ENCODE peak calls at places on chromosome 14, in nine cellular contexts. One of them, this sample, is unnamed.

GRCh38 chr14:103444837-103445524 is 59.8 kb downstream of the MARK3 start:
- DNase-seq in prostate gland: no peak
- DNase-seq in astrocyte of the cerebellum: no peak
- DNase-seq in lower lobe of right lung: no peak
- DNase-seq in retinal pigment epithelial cell: no peak
- DNase-seq in stomach: no peak
- DNase-seq in cardiac fibroblast: peak; percentile 36
- DNase-seq in pancreas: no peak
- DNase-seq in endothelial cell: no peak
- DNase-seq in this sample: no peak

GRCh38 chr14:85853996-85854526 is 324.1 kb downstream of the FLRT2 start:
- DNase-seq in prostate gland: no peak
- DNase-seq in astrocyte of the cerebellum: no peak
- DNase-seq in lower lobe of right lung: no peak
- DNase-seq in retinal pigment epithelial cell: no peak
- DNase-seq in stomach: no peak
- DNase-seq in cardiac fibroblast: no peak
- DNase-seq in pancreas: no peak
- DNase-seq in endothelial cell: no peak
- DNase-seq in this sample: no peak

GRCh38 chr14:62062645-62063044 is 300.4 kb downstream of the SNAPC1 start:
- DNase-seq in prostate gland: no peak
- DNase-seq in astrocyte of the cerebellum: no peak
- DNase-seq in lower lobe of right lung: no peak
- DNase-seq in retinal pigment epithelial cell: no peak
- DNase-seq in stomach: no peak
- DNase-seq in cardiac fibroblast: no peak
- DNase-seq in pancreas: no peak
- DNase-seq in endothelial cell: no peak
- DNase-seq in this sample: no peak

GRCh38 chr14:91317381-91318313 is 73.1 kb upstream of the GPR68 start:
- DNase-seq in prostate gland: peak; percentile 81
- DNase-seq in astrocyte of the cerebellum: no peak
- DNase-seq in lower lobe of right lung: peak; percentile 91
- DNase-seq in retinal pigment epithelial cell: no peak
- DNase-seq in stomach: peak; percentile 83
- DNase-seq in cardiac fibroblast: peak; percentile 22
- DNase-seq in pancreas: peak; percentile 59
- DNase-seq in endothelial cell: no peak
- DNase-seq in this sample: no peak

GRCh38 chr14:94748667-94749347 is 21.1 kb downstream of the GSC start:
- DNase-seq in prostate gland: peak; percentile 31
- DNase-seq in astrocyte of the cerebellum: no peak
- DNase-seq in lower lobe of right lung: no peak
- DNase-seq in retinal pigment epithelial cell: no peak
- DNase-seq in stomach: peak; percentile 32
- DNase-seq in cardiac fibroblast: peak; percentile 18
- DNase-seq in pancreas: peak; percentile 24
- DNase-seq in endothelial cell: peak; percentile 51
- DNase-seq in this sample: no peak

GRCh38 chr14:23443881-23444280 is 8.4 kb upstream of the MYH7 start:
- DNase-seq in prostate gland: no peak
- DNase-seq in astrocyte of the cerebellum: no peak
- DNase-seq in lower lobe of right lung: no peak
- DNase-seq in retinal pigment epithelial cell: no peak
- DNase-seq in stomach: no peak
- DNase-seq in cardiac fibroblast: no peak
- DNase-seq in pancreas: no peak
- DNase-seq in endothelial cell: no peak
- DNase-seq in this sample: no peak

GRCh38 chr14:68557648-68558047 is 235.2 kb downstream of the ZFP36L1 start:
- DNase-seq in prostate gland: no peak
- DNase-seq in astrocyte of the cerebellum: no peak
- DNase-seq in lower lobe of right lung: no peak
- DNase-seq in retinal pigment epithelial cell: no peak
- DNase-seq in stomach: no peak
- DNase-seq in cardiac fibroblast: no peak
- DNase-seq in pancreas: no peak
- DNase-seq in endothelial cell: no peak
- DNase-seq in this sample: no peak

GRCh38 chr14:101915871-101916815 is 48.2 kb upstream of the DYNC1H1 start:
- DNase-seq in prostate gland: no peak
- DNase-seq in astrocyte of the cerebellum: no peak
- DNase-seq in lower lobe of right lung: no peak
- DNase-seq in retinal pigment epithelial cell: no peak
- DNase-seq in stomach: no peak
- DNase-seq in cardiac fibroblast: no peak
- DNase-seq in pancreas: no peak
- DNase-seq in endothelial cell: no peak
- DNase-seq in this sample: no peak

GRCh38 chr14:102421366-102422057 is 58.8 kb downstream of the TECPR2 start:
- DNase-seq in prostate gland: no peak
- DNase-seq in astrocyte of the cerebellum: no peak
- DNase-seq in lower lobe of right lung: no peak
- DNase-seq in retinal pigment epithelial cell: no peak
- DNase-seq in stomach: no peak
- DNase-seq in cardiac fibroblast: no peak
- DNase-seq in pancreas: no peak
- DNase-seq in endothelial cell: no peak
- DNase-seq in this sample: no peak

GRCh38 chr14:61267336-61267735 is 13.8 kb downstream of the TMEM30B start:
- DNase-seq in prostate gland: no peak
- DNase-seq in astrocyte of the cerebellum: no peak
- DNase-seq in lower lobe of right lung: no peak
- DNase-seq in retinal pigment epithelial cell: no peak
- DNase-seq in stomach: no peak
- DNase-seq in cardiac fibroblast: no peak
- DNase-seq in pancreas: no peak
- DNase-seq in endothelial cell: no peak
- DNase-seq in this sample: no peak

GRCh38 chr14:85178869-85179268 is 351.1 kb upstream of the FLRT2 start:
- DNase-seq in prostate gland: no peak
- DNase-seq in astrocyte of the cerebellum: no peak
- DNase-seq in lower lobe of right lung: no peak
- DNase-seq in retinal pigment epithelial cell: no peak
- DNase-seq in stomach: no peak
- DNase-seq in cardiac fibroblast: no peak
- DNase-seq in pancreas: no peak
- DNase-seq in endothelial cell: no peak
- DNase-seq in this sample: no peak

GRCh38 chr14:73311710-73312035 is 74.4 kb downstream of the PAPLN start:
- DNase-seq in prostate gland: no peak
- DNase-seq in astrocyte of the cerebellum: no peak
- DNase-seq in lower lobe of right lung: no peak
- DNase-seq in retinal pigment epithelial cell: no peak
- DNase-seq in stomach: no peak
- DNase-seq in cardiac fibroblast: no peak
- DNase-seq in pancreas: no peak
- DNase-seq in endothelial cell: no peak
- DNase-seq in this sample: no peak

GRCh38 chr14:69392481-69392880 is 5.6 kb downstream of the ERH start:
- DNase-seq in prostate gland: no peak
- DNase-seq in astrocyte of the cerebellum: no peak
- DNase-seq in lower lobe of right lung: no peak
- DNase-seq in retinal pigment epithelial cell: no peak
- DNase-seq in stomach: no peak
- DNase-seq in cardiac fibroblast: no peak
- DNase-seq in pancreas: no peak
- DNase-seq in endothelial cell: no peak
- DNase-seq in this sample: no peak

GRCh38 chr14:77037886-77038511 is 9.5 kb upstream of the IRF2BPL start:
- DNase-seq in prostate gland: no peak
- DNase-seq in astrocyte of the cerebellum: no peak
- DNase-seq in lower lobe of right lung: peak; percentile 68
- DNase-seq in retinal pigment epithelial cell: no peak
- DNase-seq in stomach: no peak
- DNase-seq in cardiac fibroblast: peak; percentile 57
- DNase-seq in pancreas: no peak
- DNase-seq in endothelial cell: no peak
- DNase-seq in this sample: no peak

GRCh38 chr14:100291305-100292075 is 14.8 kb downstream of the SLC25A29 start:
- DNase-seq in prostate gland: no peak
- DNase-seq in astrocyte of the cerebellum: no peak
- DNase-seq in lower lobe of right lung: no peak
- DNase-seq in retinal pigment epithelial cell: no peak
- DNase-seq in stomach: no peak
- DNase-seq in cardiac fibroblast: no peak
- DNase-seq in pancreas: no peak
- DNase-seq in endothelial cell: no peak
- DNase-seq in this sample: no peak

GRCh38 chr14:68927956-68928675 is 51.0 kb downstream of the ACTN1 start:
- DNase-seq in prostate gland: no peak
- DNase-seq in astrocyte of the cerebellum: no peak
- DNase-seq in lower lobe of right lung: peak; percentile 22
- DNase-seq in retinal pigment epithelial cell: no peak
- DNase-seq in stomach: no peak
- DNase-seq in cardiac fibroblast: no peak
- DNase-seq in pancreas: no peak
- DNase-seq in endothelial cell: no peak
- DNase-seq in this sample: no peak

GRCh38 chr14:55094630-55095157 is 34.4 kb upstream of the LGALS3 start:
- DNase-seq in prostate gland: no peak
- DNase-seq in astrocyte of the cerebellum: no peak
- DNase-seq in lower lobe of right lung: no peak
- DNase-seq in retinal pigment epithelial cell: no peak
- DNase-seq in stomach: no peak
- DNase-seq in cardiac fibroblast: peak; percentile 64
- DNase-seq in pancreas: no peak
- DNase-seq in endothelial cell: no peak
- DNase-seq in this sample: no peak

GRCh38 chr14:64137657-64138290 is 156.4 kb downstream of the ESR2 start:
- DNase-seq in prostate gland: peak; percentile 46
- DNase-seq in astrocyte of the cerebellum: no peak
- DNase-seq in lower lobe of right lung: no peak
- DNase-seq in retinal pigment epithelial cell: no peak
- DNase-seq in stomach: no peak
- DNase-seq in cardiac fibroblast: peak; percentile 50
- DNase-seq in pancreas: no peak
- DNase-seq in endothelial cell: no peak
- DNase-seq in this sample: no peak

DNA sequence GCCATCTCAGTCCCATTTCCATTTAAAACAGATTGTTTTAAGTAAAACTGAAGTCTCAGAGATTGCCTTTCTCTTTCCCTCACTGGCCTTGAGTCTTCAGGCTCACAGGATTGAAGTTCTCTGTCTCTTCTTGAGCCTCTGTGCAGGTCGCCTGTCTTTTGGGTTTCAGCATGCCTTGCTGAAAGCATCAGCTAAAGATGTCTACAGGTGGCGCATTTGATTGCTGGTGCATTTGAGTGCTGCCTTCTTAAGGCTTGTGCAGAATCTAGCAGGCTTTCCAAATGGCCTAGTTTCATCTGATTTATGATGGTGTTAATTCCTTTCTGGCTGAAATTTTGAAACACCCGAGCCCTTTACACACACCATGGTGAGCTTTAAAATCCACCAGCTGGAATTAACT is 1062.2 kb upstream of the FBXO33 start:
- DNase-seq in prostate gland: no peak
- DNase-seq in astrocyte of the cerebellum: no peak
- DNase-seq in lower lobe of right lung: no peak
- DNase-seq in retinal pigment epithelial cell: no peak
- DNase-seq in stomach: no peak
- DNase-seq in cardiac fibroblast: no peak
- DNase-seq in pancreas: no peak
- DNase-seq in endothelial cell: no peak
- DNase-seq in this sample: no peak
- TF ChIP-seq CTCF in prostate gland: no peak
- TF ChIP-seq CTCF in astrocyte of the cerebellum: no peak
- TF ChIP-seq CTCF in lower lobe of right lung: no peak
- TF ChIP-seq CTCF in retinal pigment epithelial cell: no peak
- TF ChIP-seq CTCF in stomach: no peak
- TF ChIP-seq CTCF in cardiac fibroblast: no peak
- TF ChIP-seq CTCF in pancreas: no peak
- TF ChIP-seq CTCF in endothelial cell: no peak
- TF ChIP-seq CTCF in this sample: no peak

DNA sequence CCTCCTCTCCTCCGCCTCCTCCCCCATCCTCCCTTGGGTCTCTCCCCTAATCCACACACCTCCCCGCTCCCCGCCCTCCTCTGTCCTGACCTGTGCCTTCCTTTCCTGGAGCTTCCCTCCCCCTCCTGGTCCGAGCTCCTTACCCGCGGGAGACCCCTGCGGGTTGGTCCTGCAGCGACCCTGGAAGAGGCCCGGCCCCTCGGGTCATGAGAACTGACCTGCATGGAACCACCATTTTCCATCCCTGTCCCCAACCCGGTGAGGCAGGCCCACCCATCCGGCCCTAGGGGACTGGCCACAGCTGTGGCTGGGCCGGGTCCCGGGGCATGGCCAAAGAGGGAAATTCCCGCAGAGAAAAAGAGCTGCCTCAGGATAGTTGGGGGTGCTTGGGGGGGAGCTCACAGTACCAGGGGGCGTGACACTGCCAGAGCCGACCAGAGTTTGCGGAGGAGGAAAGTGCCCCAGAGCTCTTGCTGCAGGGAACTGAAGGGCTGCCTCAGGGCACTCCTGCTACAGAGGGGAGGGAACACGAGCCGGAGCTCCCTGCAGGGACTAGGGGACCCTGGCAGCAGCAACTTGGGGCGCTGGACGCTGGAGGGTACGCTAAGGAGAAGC is 613 bp downstream of the ARHGEF40 start:
- DNase-seq in prostate gland: no peak
- DNase-seq in astrocyte of the cerebellum: no peak
- DNase-seq in lower lobe of right lung: no peak
- DNase-seq in retinal pigment epithelial cell: no peak
- DNase-seq in stomach: no peak
- DNase-seq in cardiac fibroblast: peak; percentile 48
- DNase-seq in pancreas: peak; percentile 56
- DNase-seq in endothelial cell: peak; percentile 51
- DNase-seq in this sample: no peak
- TF ChIP-seq CTCF in prostate gland: no peak
- TF ChIP-seq CTCF in astrocyte of the cerebellum: no peak
- TF ChIP-seq CTCF in lower lobe of right lung: no peak
- TF ChIP-seq CTCF in retinal pigment epithelial cell: no peak
- TF ChIP-seq CTCF in stomach: no peak
- TF ChIP-seq CTCF in cardiac fibroblast: no peak
- TF ChIP-seq CTCF in pancreas: no peak
- TF ChIP-seq CTCF in endothelial cell: no peak
- TF ChIP-seq CTCF in this sample: no peak

DNA sequence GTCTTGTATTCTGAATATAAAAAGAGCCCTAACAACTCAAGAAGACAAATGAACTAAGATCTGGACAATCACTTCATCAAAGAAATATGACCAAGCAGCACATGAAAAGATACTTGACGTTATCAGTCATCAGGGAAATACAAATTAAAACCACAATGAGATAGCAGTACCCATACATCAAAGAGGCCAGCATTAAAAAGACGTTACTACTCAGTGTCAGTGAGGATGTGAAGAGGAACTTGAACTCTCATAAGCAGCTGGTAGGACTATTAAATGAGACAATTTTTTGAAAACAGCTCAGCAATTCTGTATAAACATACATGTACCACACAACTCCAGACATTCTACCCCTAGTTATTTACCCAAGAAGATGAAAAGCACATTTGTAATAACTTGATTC is 55.9 kb downstream of the FERMT2 start:
- DNase-seq in prostate gland: no peak
- DNase-seq in astrocyte of the cerebellum: no peak
- DNase-seq in lower lobe of right lung: no peak
- DNase-seq in retinal pigment epithelial cell: no peak
- DNase-seq in stomach: no peak
- DNase-seq in cardiac fibroblast: peak; percentile 42
- DNase-seq in pancreas: no peak
- DNase-seq in endothelial cell: no peak
- DNase-seq in this sample: no peak
- TF ChIP-seq CTCF in prostate gland: no peak
- TF ChIP-seq CTCF in astrocyte of the cerebellum: no peak
- TF ChIP-seq CTCF in lower lobe of right lung: no peak
- TF ChIP-seq CTCF in retinal pigment epithelial cell: no peak
- TF ChIP-seq CTCF in stomach: no peak
- TF ChIP-seq CTCF in cardiac fibroblast: no peak
- TF ChIP-seq CTCF in pancreas: no peak
- TF ChIP-seq CTCF in endothelial cell: no peak
- TF ChIP-seq CTCF in this sample: no peak

GRCh38 chr14:31745741-31746140 is 184.5 kb downstream of the NUBPL start:
- DNase-seq in prostate gland: no peak
- DNase-seq in astrocyte of the cerebellum: no peak
- DNase-seq in lower lobe of right lung: no peak
- DNase-seq in retinal pigment epithelial cell: no peak
- DNase-seq in stomach: no peak
- DNase-seq in cardiac fibroblast: no peak
- DNase-seq in pancreas: no peak
- DNase-seq in endothelial cell: no peak
- DNase-seq in this sample: no peak
- TF ChIP-seq CTCF in prostate gland: no peak
- TF ChIP-seq CTCF in astrocyte of the cerebellum: no peak
- TF ChIP-seq CTCF in lower lobe of right lung: no peak
- TF ChIP-seq CTCF in retinal pigment epithelial cell: no peak
- TF ChIP-seq CTCF in stomach: no peak
- TF ChIP-seq CTCF in cardiac fibroblast: no peak
- TF ChIP-seq CTCF in pancreas: no peak
- TF ChIP-seq CTCF in endothelial cell: peak; percentile 45
- TF ChIP-seq CTCF in this sample: no peak

This sample was measured in RWPE2.